ENCODE peak calls at places on chromosomes 6 and 20, in seven cellular contexts. A is mesothelial cell of epicardium; D is activated naive CD8-positive, alpha-beta T cell treated with anti-CD3 and anti-CD28 coated beads, Interleukin-2, amount 50 U/mL, for 24 hours; Y is thoracic aorta; I is activated T-helper 1 cell treated with Interleukin-2 at 50 U/mL for 16 hours; N is B cell; J is NCI-H1105 treated with DMSO at 0.1 percent for 48 hours. W is an unnamed sample.

GRCh38 chr6:14612016-14612415 is 494.4 kb downstream of the CD83 start:
- DNase-seq in A (no peak), I (no peak), Y (no peak), J (no peak), N (no peak), D (no peak), W (no peak)

GRCh38 chr20:54680872-54681297 is 205.5 kb downstream of the DOK5 start:
- DNase-seq in A (peak; percentile 62), Y (no peak), N (peak; percentile 13), J (peak; percentile 17), I (no peak), D (peak; percentile 3), W (no peak)

GRCh38 chr20:12053348-12053747 is 135.7 kb downstream of the BTBD3 start:
- DNase-seq in J (no peak), Y (no peak), D (no peak), I (no peak), N (peak; percentile 27), A (no peak), W (no peak)

GRCh38 chr6:134910596-134910935 is 39.3 kb downstream of the ALDH8A1 start:
- DNase-seq in A (no peak), D (no peak), N (no peak), Y (no peak), I (no peak), J (no peak), W (no peak)

GRCh38 chr6:90860822-90861601 is 274.1 kb upstream of the MAP3K7 start:
- DNase-seq in I (no peak), D (no peak), Y (no peak), A (no peak), N (no peak), J (peak; percentile 9), W (no peak)

GRCh38 chr6:122408697-122409458 is 9.4 kb downstream of the HSF2 start:
- DNase-seq in D (no peak), J (no peak), A (no peak), N (no peak), Y (no peak), I (no peak), W (no peak)

GRCh38 chr20:19265646-19266374 is 53.4 kb downstream of the SLC24A3 start:
- DNase-seq in N (no peak), I (no peak), A (no peak), Y (no peak), D (no peak), J (no peak), W (no peak)

GRCh38 chr6:121201108-121201507 is 133.2 kb downstream of the TBC1D32 start:
- DNase-seq in J (no peak), Y (no peak), D (no peak), I (no peak), N (no peak), A (no peak), W (no peak)

GRCh38 chr20:11012975-11013374 is 339.2 kb upstream of the JAG1 start:
- DNase-seq in A (no peak), I (no peak), Y (no peak), D (no peak), J (no peak), N (no peak), W (no peak)

GRCh38 chr6:36268478-36269248 is 1.2 kb upstream of the PNPLA1 start:
- DNase-seq in J (no peak), I (no peak), N (no peak), Y (no peak), A (peak; percentile 61), D (no peak), W (no peak)

GRCh38 chr6:36856277-36856676 is 17.0 kb upstream of the CPNE5 start:
- DNase-seq in J (peak; percentile 91), A (no peak), Y (no peak), N (no peak), I (no peak), D (no peak), W (no peak)

GRCh38 chr6:15364401-15365037 is 118.7 kb downstream of the JARID2 start:
- DNase-seq in J (no peak), I (no peak), N (no peak), D (no peak), A (no peak), Y (no peak), W (no peak)

GRCh38 chr6:115485400-115485799 is 575.3 kb downstream of the FRK start:
- DNase-seq in D (no peak), I (no peak), J (peak; percentile 70), N (no peak), Y (no peak), A (no peak), W (no peak)

GRCh38 chr6:144006731-144007454 is 1.2 kb downstream of the PLAGL1 start:
- DNase-seq in I (no peak), A (no peak), D (no peak), N (no peak), J (no peak), Y (no peak), W (no peak)

W was measured in CD4-positive, alpha-beta T cell.